ENCODE peak calls at places on chromosome 3, in five cellular contexts. I is HT-29, K is GM20000, D is mesenteric fat pad, E is EL. S is an unnamed sample.
A peak's percentile ranks its signal among the peaks of the same experiment; 100 is the strongest.

GRCh38 chr3:144431134-144431533 is 459.5 kb downstream of the DIPK2A start:
- DNase-seq in I (no peak), K (peak; percentile 13), D (no peak), E (no peak), S (no peak)

GRCh38 chr3:66393486-66394260 is 107.1 kb downstream of the LRIG1 start:
- DNase-seq in I (no peak), K (peak; percentile 81), D (peak; percentile 41), E (no peak), S (no peak)

GRCh38 chr3:120145498-120146285 is 51.4 kb upstream of the GSK3B start:
- DNase-seq in I (peak; percentile 61), K (no peak), D (no peak), E (peak; percentile 89), S (peak; percentile 78)

GRCh38 chr3:151300554-151300953 is 16.1 kb downstream of the GPR87 start:
- DNase-seq in I (no peak), K (no peak), D (no peak), E (no peak), S (no peak)

GRCh38 chr3:10915395-10915794 is 77.2 kb upstream of the SLC6A1 start:
- DNase-seq in I (no peak), K (no peak), D (no peak), E (no peak), S (no peak)

GRCh38 chr3:53252105-53252946 is 3.5 kb downstream of the TKT start:
- DNase-seq in I (no peak), K (no peak), D (no peak), E (no peak), S (no peak)

GRCh38 chr3:52210550-52211046 is 12.6 kb downstream of the ALAS1 start:
- DNase-seq in I (peak; percentile 19), K (no peak), D (no peak), E (no peak), S (no peak)

GRCh38 chr3:73576995-73577394 is 47.7 kb downstream of the PDZRN3 start:
- DNase-seq in I (no peak), K (no peak), D (no peak), E (peak; percentile 47), S (no peak)

GRCh38 chr3:168094877-168095610 is 680 bp downstream of the GOLIM4 start:
- DNase-seq in I (peak; percentile 65), K (peak; percentile 73), D (peak; percentile 91), E (peak; percentile 78), S (no peak)

GRCh38 chr3:10166213-10166604 is 1.5 kb downstream of the IRAK2 start:
- DNase-seq in I (no peak), K (no peak), D (no peak), E (no peak), S (no peak)

GRCh38 chr3:15071699-15072098 is 6.6 kb upstream of the MRPS25 start:
- DNase-seq in I (no peak), K (no peak), D (no peak), E (no peak), S (no peak)

S was measured in vagina.